ENCODE peak calls at places on chromosomes 11 and 22, in seven cellular contexts. A, D, Y, T, M, L and F are unnamed samples.

GRCh38 chr22:46374663-46375474 is 39.4 kb downstream of the TRMU start:
- DNase-seq in D (peak), T (no peak), M (no peak), A (no peak), L (no peak), Y (no peak), F (no peak)

GRCh38 chr11:12390687-12391110 is 13.3 kb downstream of the PARVA start:
- DNase-seq in M (no peak), A (no peak), T (no peak), Y (no peak), L (no peak), D (no peak), F (no peak)

GRCh38 chr11:114942207-114942606 is 263.9 kb downstream of the NXPE2 start:
- DNase-seq in L (no peak), M (no peak), Y (no peak), A (no peak), D (no peak), T (no peak), F (no peak)

GRCh38 chr11:119169272-119169719 is 771 bp downstream of the NLRX1 start:
- DNase-seq in A (peak), T (no peak), Y (peak), L (peak), M (peak), D (peak), F (peak)

GRCh38 chr11:27694992-27695391 is 5.3 kb downstream of the BDNF start:
- DNase-seq in M (no peak), Y (no peak), D (no peak), T (no peak), A (no peak), L (no peak), F (no peak)

GRCh38 chr11:119106564-119107537 is at the start of gene C2CD2L:
- DNase-seq in D (peak), L (peak), Y (peak), A (peak), T (peak), M (peak), F (peak)

GRCh38 chr11:127217941-127218615 is 217.5 kb upstream of the KIRREL3 start:
- DNase-seq in Y (no peak), D (no peak), T (no peak), L (no peak), A (no peak), M (no peak), F (no peak)

GRCh38 chr11:35412285-35412684 is 7.1 kb downstream of the SLC1A2 start:
- DNase-seq in A (no peak), L (no peak), M (no peak), T (no peak), D (no peak), Y (no peak), F (no peak)

GRCh38 chr11:96969251-96969650 is 579.4 kb downstream of the JRKL start:
- DNase-seq in T (no peak), A (no peak), Y (no peak), D (no peak), L (no peak), M (no peak), F (no peak)

GRCh38 chr11:84817998-84818397 is 809.1 kb downstream of the DLG2 start:
- DNase-seq in Y (no peak), T (no peak), D (no peak), M (no peak), L (no peak), A (no peak), F (no peak)

GRCh38 chr11:36793542-36793926 is 195.5 kb upstream of the RAG2 start:
- DNase-seq in L (no peak), Y (no peak), D (no peak), A (no peak), T (no peak), M (no peak), F (no peak)

GRCh38 chr11:11349870-11350325 is 3.2 kb downstream of the CSNK2A3 start:
- DNase-seq in D (no peak), Y (no peak), A (no peak), T (peak), L (no peak), M (no peak), F (no peak)

GRCh38 chr11:19953909-19954308 is 206.4 kb downstream of the DBX1 start:
- DNase-seq in L (no peak), M (no peak), A (no peak), D (no peak), T (no peak), Y (no peak), F (no peak)

GRCh38 chr11:116182356-116182966 is 590.3 kb downstream of the BUD13 start:
- DNase-seq in Y (no peak), L (no peak), T (no peak), M (no peak), D (no peak), A (no peak), F (no peak)

GRCh38 chr11:61679893-61680621 is at the start of gene DAGLA:
- DNase-seq in M (peak), A (peak), T (peak), L (peak), D (peak), Y (peak), F (peak)

GRCh38 chr11:104876838-104877500 is 21.3 kb downstream of the CASP12 start:
- DNase-seq in A (no peak), Y (no peak), M (no peak), D (no peak), T (no peak), L (no peak), F (no peak)

GRCh38 chr11:110425751-110426545 is 3.8 kb upstream of the FDX1 start:
- DNase-seq in L (no peak), A (no peak), Y (no peak), M (no peak), D (no peak), T (no peak), F (no peak)

GRCh38 chr11:8863838-8864237 is 47.2 kb upstream of the AKIP1 start:
- DNase-seq in T (no peak), Y (no peak), D (no peak), M (no peak), A (no peak), L (no peak), F (no peak)

GRCh38 chr11:26193714-26194373 is 138.1 kb upstream of the ANO3 start:
- DNase-seq in T (no peak), D (no peak), M (no peak), A (no peak), L (no peak), Y (no peak), F (no peak)

GRCh38 chr11:398826-399225 is 4.8 kb downstream of the PKP3 start:
- DNase-seq in L (no peak), M (no peak), A (no peak), D (no peak), Y (no peak), T (no peak), F (peak)

GRCh38 chr11:113647108-113647507 is 59.0 kb downstream of the TMPRSS5 start:
- DNase-seq in M (no peak), T (no peak), Y (no peak), A (no peak), L (no peak), D (no peak), F (no peak)

GRCh38 chr22:28381427-28382167 is 298.0 kb downstream of the TTC28 start:
- DNase-seq in T (no peak), Y (no peak), L (no peak), M (no peak), A (no peak), D (no peak), F (no peak)

GRCh38 chr11:1090600-1091331 is 16.1 kb downstream of the MUC2 start:
- DNase-seq in M (peak), A (peak), T (no peak), Y (no peak), L (no peak), D (no peak), F (no peak)

GRCh38 chr11:117220568-117220967 is 11.3 kb downstream of the PCSK7 start:
- DNase-seq in T (peak), L (no peak), D (no peak), Y (peak), M (peak), A (no peak), F (peak)
- TF ChIP-seq POLR2A in T (peak), L (no peak), D (no peak), Y (no peak), M (no peak), A (no peak), F (no peak)

DNA sequence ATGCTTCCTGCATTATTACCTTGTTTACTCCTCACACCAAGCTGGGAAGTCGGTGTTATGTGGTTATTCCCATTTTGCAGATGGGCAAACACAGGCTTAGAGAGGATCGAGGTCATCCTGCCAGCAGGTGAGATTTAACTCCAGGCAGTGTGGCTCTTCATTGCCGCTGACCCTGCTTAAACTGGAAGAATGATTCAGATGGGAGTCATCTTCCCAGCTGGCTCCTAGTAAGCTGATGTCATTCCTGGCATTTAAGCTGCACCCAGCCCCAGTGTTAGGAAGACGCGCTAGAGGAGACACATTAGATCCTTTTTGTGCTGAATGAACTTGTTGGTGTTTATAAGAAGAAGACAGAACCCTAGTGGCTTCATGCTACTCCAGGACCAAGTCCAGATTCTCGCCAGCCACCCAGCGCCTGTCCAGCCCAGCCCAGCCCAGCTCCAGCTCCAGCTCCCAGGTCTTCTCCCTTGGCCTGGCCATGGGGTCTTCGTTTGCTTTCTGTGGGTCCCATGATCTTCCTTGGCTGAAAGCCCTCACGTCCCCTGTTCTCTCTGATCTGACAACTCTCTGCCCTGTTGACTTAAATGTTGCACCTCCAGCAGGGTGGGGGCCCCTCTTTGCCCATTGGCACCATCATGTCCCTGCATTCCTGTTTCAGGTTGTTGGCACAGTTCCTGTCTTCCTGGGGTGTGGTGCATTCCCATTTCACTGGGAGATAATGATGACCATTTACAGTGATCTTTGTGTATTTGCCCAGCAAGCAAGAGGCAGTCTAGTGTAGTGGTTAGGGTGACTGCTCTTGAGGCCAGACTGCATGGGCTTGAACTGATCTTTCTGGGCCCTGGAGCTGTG is 13.6 kb downstream of the PARVB start:
- DNase-seq in T (no peak), D (no peak), Y (peak), A (no peak), L (no peak), M (peak), F (no peak)
- TF ChIP-seq POLR2A in T (no peak), D (no peak), Y (no peak), A (no peak), L (no peak), M (no peak), F (no peak)

GRCh38 chr11:122100222-122101080 is 15.6 kb downstream of the BLID start:
- DNase-seq in T (peak), L (no peak), D (no peak), Y (peak), A (no peak), M (peak), F (no peak)
- TF ChIP-seq POLR2A in T (peak), L (no peak), D (no peak), Y (no peak), A (no peak), M (no peak), F (no peak)

GRCh38 chr11:44524751-44525171 is 40.7 kb upstream of the CD82 start:
- DNase-seq in M (peak), A (no peak), L (no peak), Y (no peak), T (peak), D (no peak), F (no peak)

GRCh38 chr11:44526438-44526837 is 39.0 kb upstream of the CD82 start:
- DNase-seq in Y (no peak), D (no peak), T (no peak), A (no peak), L (no peak), M (no peak), F (no peak)

GRCh38 chr11:44528103-44528502 is 37.4 kb upstream of the CD82 start:
- DNase-seq in T (no peak), Y (no peak), D (no peak), A (no peak), L (no peak), M (no peak), F (no peak)

GRCh38 chr11:44527476-44527875 is 38.0 kb upstream of the CD82 start:
- DNase-seq in T (no peak), D (no peak), Y (no peak), M (no peak), L (no peak), A (no peak), F (no peak)

GRCh38 chr11:44525473-44526252 is 39.8 kb upstream of the CD82 start:
- DNase-seq in T (no peak), M (no peak), D (no peak), L (no peak), A (no peak), Y (no peak), F (no peak)
- TF ChIP-seq POLR2A in T (no peak), M (no peak), D (no peak), L (no peak), A (no peak), Y (no peak), F (no peak)

GRCh38 chr11:64271339-64272132 is 12.9 kb downstream of the BAD start:
- DNase-seq in A (peak), L (peak), M (peak), D (peak), T (peak), Y (peak), F (peak)
- TF ChIP-seq POLR2A in A (peak), L (peak), M (no peak), D (no peak), T (peak), Y (no peak), F (peak)

GRCh38 chr11:73047773-73048371 is 94.2 kb downstream of the FCHSD2 start:
- DNase-seq in L (no peak), A (no peak), M (no peak), T (no peak), D (no peak), Y (no peak), F (no peak)
- TF ChIP-seq POLR2A in L (peak), A (no peak), M (no peak), T (no peak), D (no peak), Y (no peak), F (no peak)

DNA sequence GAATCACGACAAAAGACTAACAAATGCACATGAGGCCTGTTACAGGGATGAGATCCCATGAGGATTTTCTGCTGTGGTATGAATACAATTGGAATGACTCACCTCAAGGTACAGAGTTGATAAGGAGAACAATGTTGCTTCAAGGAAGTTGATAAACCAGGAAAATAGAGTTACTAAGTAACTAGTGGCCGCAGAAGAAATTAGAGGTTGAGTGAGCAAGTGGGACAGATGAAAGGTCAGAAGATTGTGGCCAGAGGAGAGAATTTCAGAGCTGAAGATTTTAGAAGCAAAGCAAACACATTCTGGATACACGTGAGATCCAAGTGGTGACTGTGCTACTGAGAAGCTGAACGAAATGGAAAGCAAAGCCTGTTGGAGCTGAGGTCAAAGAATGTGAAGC is 67.8 kb downstream of the CYB5R2 start:
- DNase-seq in L (no peak), M (no peak), Y (no peak), A (no peak), T (no peak), D (peak), F (no peak)
- TF ChIP-seq POLR2A in L (no peak), M (no peak), Y (no peak), A (no peak), T (no peak), D (no peak), F (no peak)

GRCh38 chr11:58578635-58579191 is at the start of gene ZFP91:
- DNase-seq in A (peak), Y (peak), M (peak), T (peak), D (peak), L (peak), F (peak)
- TF ChIP-seq POLR2A in A (peak), Y (peak), M (no peak), T (peak), D (peak), L (no peak), F (no peak)

GRCh38 chr22:37601540-37602442 is 6.8 kb upstream of the GGA1 start:
- DNase-seq in M (no peak), A (no peak), L (no peak), T (no peak), D (peak), Y (no peak), F (no peak)
- TF ChIP-seq POLR2A in M (no peak), A (no peak), L (no peak), T (no peak), D (no peak), Y (no peak), F (no peak)

GRCh38 chr22:49322861-49323622 is 504.6 kb downstream of the BRD1 start:
- DNase-seq in T (no peak), Y (no peak), L (no peak), M (no peak), A (no peak), D (peak), F (no peak)
- TF ChIP-seq POLR2A in T (no peak), Y (no peak), L (no peak), M (no peak), A (no peak), D (no peak), F (no peak)